ENCODE peak calls at places on chromosomes 13 and 19, in six cellular contexts. Z is neuronal stem cell, B is GM23248, Q is mesenchymal stem cell, N is IMR-90, X is HCT116. A is an unnamed sample.

GRCh38 chr13:112899618-112900600 is 69.1 kb upstream of the MCF2L start:
- DNase-seq in B (no peak), Z (no peak), Q (no peak), N (no peak), X (no peak), A (peak; percentile 86)

GRCh38 chr13:64847767-64848166 is 2382.4 kb downstream of the PCDH9 start:
- DNase-seq in B (no peak), N (no peak), Z (no peak), X (no peak), Q (no peak), A (no peak)

GRCh38 chr13:109904218-109904617 is 117.8 kb upstream of the IRS2 start:
- DNase-seq in B (no peak), N (no peak), X (peak; percentile 44), Q (no peak), Z (no peak), A (no peak)

GRCh38 chr13:114109646-114110045 is 22.8 kb downstream of the RASA3 start:
- DNase-seq in Q (no peak), Z (no peak), B (no peak), N (no peak), X (no peak), A (peak; percentile 41)

GRCh38 chr19:17125728-17126677 is 50.4 kb downstream of the MYO9B start:
- DNase-seq in Q (peak; percentile 33), X (no peak), Z (no peak), B (peak; percentile 72), N (peak; percentile 25), A (peak; percentile 82)

GRCh38 chr13:65111223-65111622 is 2118.9 kb downstream of the PCDH9 start:
- DNase-seq in N (no peak), X (no peak), Z (no peak), B (no peak), Q (no peak), A (no peak)

GRCh38 chr13:31556376-31556775 is 182.9 kb upstream of the RXFP2 start:
- DNase-seq in B (peak; percentile 28), Z (no peak), X (no peak), N (peak; percentile 2), Q (peak; percentile 9), A (no peak)

GRCh38 chr19:47373246-47374240 is 24.4 kb downstream of the DHX34 start:
- DNase-seq in B (no peak), X (no peak), Q (no peak), N (no peak), Z (no peak), A (peak; percentile 82)

GRCh38 chr19:16160445-16160942 is 12.8 kb downstream of the CIB3 start:
- DNase-seq in B (no peak), Q (no peak), X (no peak), Z (no peak), N (no peak), A (no peak)

GRCh38 chr19:31141301-31141700 is 207.9 kb downstream of the TSHZ3 start:
- DNase-seq in N (no peak), X (no peak), Z (no peak), B (no peak), Q (no peak), A (no peak)

GRCh38 chr13:99191900-99192399 is 8.7 kb upstream of the UBAC2 start:
- DNase-seq in X (no peak), B (peak; percentile 64), Q (no peak), Z (no peak), N (peak; percentile 74), A (peak; percentile 91)

GRCh38 chr19:19269952-19270694 is 3.0 kb downstream of the TM6SF2 start:
- DNase-seq in X (no peak), Q (no peak), B (no peak), Z (no peak), N (no peak), A (peak; percentile 78)

GRCh38 chr19:38932425-38933179 is 1.9 kb downstream of the MRPS12 start:
- DNase-seq in N (peak; percentile 44), Q (peak; percentile 59), Z (no peak), B (peak; percentile 65), X (peak; percentile 26), A (peak; percentile 56)

GRCh38 chr19:38228491-38229439 is 4.7 kb upstream of the DPF1 start:
- DNase-seq in Q (no peak), X (no peak), N (no peak), Z (no peak), B (no peak), A (peak; percentile 94)

GRCh38 chr13:66803013-66803739 is 427.0 kb downstream of the PCDH9 start:
- DNase-seq in Z (no peak), N (no peak), B (no peak), X (no peak), Q (no peak), A (no peak)

GRCh38 chr19:45595814-45596213 is 6.2 kb downstream of the GPR4 start:
- DNase-seq in X (no peak), Z (no peak), B (peak; percentile 26), N (peak; percentile 43), Q (peak; percentile 43), A (peak; percentile 71)

GRCh38 chr13:101242720-101243119 is 173.6 kb downstream of the NALCN start:
- DNase-seq in Z (no peak), X (no peak), Q (no peak), B (no peak), N (peak; percentile 28), A (no peak)

GRCh38 chr13:49421391-49421790 is 22.5 kb downstream of the CAB39L start:
- DNase-seq in B (no peak), N (no peak), Q (peak; percentile 41), X (peak; percentile 10), Z (no peak), A (no peak)

GRCh38 chr13:111484129-111484925 is 163.9 kb downstream of the TEX29 start:
- DNase-seq in Q (no peak), X (no peak), N (no peak), Z (no peak), B (no peak), A (peak; percentile 81)

GRCh38 chr13:51269039-51269438 is 46.8 kb downstream of the FAM124A start:
- DNase-seq in N (peak; percentile 26), B (peak; percentile 43), Q (peak; percentile 53), Z (no peak), X (no peak), A (no peak)

GRCh38 chr13:21047087-21047486 is 14.3 kb downstream of the LATS2 start:
- DNase-seq in N (no peak), X (no peak), Z (no peak), Q (no peak), B (no peak), A (no peak)

GRCh38 chr13:45333251-45333972 is 7.6 kb downstream of the TPT1 start:
- DNase-seq in X (no peak), N (no peak), B (no peak), Q (no peak), Z (no peak), A (no peak)

GRCh38 chr13:45332831-45333219 is 8.2 kb downstream of the TPT1 start:
- DNase-seq in N (no peak), B (no peak), X (no peak), Q (peak; percentile 39), Z (no peak), A (no peak)

GRCh38 chr13:45331981-45332830 is 8.8 kb downstream of the TPT1 start:
- DNase-seq in B (peak; percentile 98), N (peak; percentile 88), Z (no peak), Q (peak; percentile 91), X (peak; percentile 85), A (peak; percentile 83)

GRCh38 chr13:45328661-45329105 is 12.3 kb downstream of the TPT1 start:
- DNase-seq in Q (peak; percentile 57), N (peak; percentile 89), X (no peak), Z (no peak), B (peak; percentile 50), A (peak; percentile 51)

GRCh38 chr13:45331123-45331619 is 9.8 kb downstream of the TPT1 start:
- DNase-seq in X (no peak), Q (no peak), Z (no peak), N (no peak), B (no peak), A (no peak)
- H3K4me2 ChIP-seq in X (peak overlapping the region; percentile 44), Q (no peak overlapping the region), Z (no peak overlapping the region), N (no peak overlapping the region), B (peak overlapping the region; percentile 22), A (no peak overlapping the region)

DNA sequence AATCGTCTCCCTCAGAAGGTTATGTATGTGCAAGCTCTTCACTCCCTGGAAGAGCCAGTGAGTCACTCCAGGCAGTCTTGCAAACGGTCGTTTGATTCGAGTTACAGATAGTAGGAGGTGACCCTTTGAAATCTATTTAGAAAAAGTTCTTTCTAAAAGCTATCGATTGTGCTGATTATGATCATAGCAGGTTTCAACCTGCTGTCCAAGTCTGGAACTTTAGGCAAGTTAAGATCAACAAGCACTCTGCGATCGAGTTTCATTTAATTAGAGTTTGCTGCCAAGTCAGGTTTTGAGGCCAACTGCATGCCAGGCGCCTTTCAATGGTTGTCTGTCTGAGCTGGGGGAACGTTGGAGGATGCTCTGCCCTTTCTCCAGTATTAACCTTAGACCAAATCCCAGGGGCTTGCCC is 287.3 kb downstream of the ATP8A2 start:
- DNase-seq in B (no peak), Z (no peak), N (no peak), Q (no peak), X (no peak), A (no peak)
- H2AFZ ChIP-seq in B (no peak overlapping the region), Z (no peak overlapping the region), N (no peak overlapping the region), Q (no peak overlapping the region), X (no peak overlapping the region), A (no peak overlapping the region)

GRCh38 chr19:44093931-44094765 is at the start of gene ZNF224:
- DNase-seq in Z (peak; percentile 85), N (peak; percentile 90), B (peak; percentile 96), Q (peak; percentile 94), X (peak; percentile 82), A (peak; percentile 90)
- H3K27ac ChIP-seq in Z (no peak within 1 kb of the TSS), N (peak within 1 kb of the TSS; percentile 66), B (peak within 1 kb of the TSS; percentile 60), Q (peak within 1 kb of the TSS; percentile 87), X (peak within 1 kb of the TSS; percentile 45), A (peak within 1 kb of the TSS; percentile 60)

DNA sequence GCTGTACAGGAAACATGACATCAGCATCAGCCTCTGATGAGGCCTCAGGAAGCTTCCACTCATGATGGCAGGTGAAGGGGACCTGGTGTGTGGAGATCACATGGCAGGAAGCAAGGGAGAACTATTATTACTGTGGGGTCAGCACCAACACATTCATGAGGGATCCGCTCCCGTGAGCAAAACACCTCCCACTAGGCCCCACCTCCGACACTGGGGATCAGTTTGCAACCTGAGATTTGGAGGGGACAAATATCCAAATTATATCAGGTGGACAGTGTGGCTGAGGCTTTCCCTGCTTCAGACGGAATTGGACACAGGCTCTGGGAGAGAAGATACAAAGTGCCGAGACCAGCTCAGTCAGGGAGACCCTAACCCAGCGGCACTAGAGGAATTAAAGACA is 5.7 kb upstream of the ZNF792 start:
- DNase-seq in N (no peak), B (no peak), Z (no peak), Q (no peak), X (no peak), A (no peak)
- H3K4me2 ChIP-seq in N (no peak overlapping the region), B (no peak overlapping the region), Z (no peak overlapping the region), Q (no peak overlapping the region), X (no peak overlapping the region), A (no peak overlapping the region)

A was measured in osteoblast.